ENCODE peak calls at places on chromosome 14, in six cellular contexts. R is activated gamma-delta T cell treated with Interleukin-2 at 50 U/mL for 16 hours, I is AG08395, M is caudate nucleus, B is PC-3, H is aorta. O is an unnamed sample.

GRCh38 chr14:53596845-53597525 is 359.6 kb downstream of the BMP4 start:
- DNase-seq in R (no peak), I (no peak), M (no peak), B (peak; percentile 65), H (no peak), O (no peak)

GRCh38 chr14:101583006-101583708 is 21.9 kb downstream of the DIO3 start:
- DNase-seq in R (no peak), I (no peak), M (no peak), B (no peak), H (no peak), O (no peak)

GRCh38 chr14:94364964-94365363 is 23.4 kb downstream of the SERPINA1 start:
- DNase-seq in R (no peak), I (no peak), M (no peak), B (no peak), H (no peak), O (no peak)

GRCh38 chr14:49461529-49462401 is 124.4 kb downstream of the RPS29 start:
- DNase-seq in R (peak; percentile 55), I (peak; percentile 41), M (no peak), B (peak; percentile 92), H (no peak), O (peak; percentile 70)

GRCh38 chr14:65249471-65250161 is 147.3 kb upstream of the MAX start:
- DNase-seq in R (no peak), I (no peak), M (no peak), B (no peak), H (no peak), O (no peak)

GRCh38 chr14:34324363-34324795 is 137.7 kb downstream of the SPTSSA start:
- DNase-seq in R (peak; percentile 6), I (peak; percentile 45), M (no peak), B (peak; percentile 67), H (no peak), O (peak; percentile 14)

GRCh38 chr14:81981311-81981675 is 447.6 kb upstream of the SEL1L start:
- DNase-seq in R (no peak), I (no peak), M (no peak), B (no peak), H (no peak), O (no peak)

GRCh38 chr14:76955575-76956252 is 72.8 kb downstream of the IRF2BPL start:
- DNase-seq in R (peak; percentile 53), I (peak; percentile 51), M (no peak), B (peak; percentile 75), H (no peak), O (peak; percentile 33)

GRCh38 chr14:104383088-104383805 is 196.3 kb upstream of the C14orf180 start:
- DNase-seq in R (no peak), I (no peak), M (no peak), B (no peak), H (peak; percentile 40), O (no peak)

GRCh38 chr14:77620222-77620865 is 3.9 kb upstream of the SPTLC2 start:
- DNase-seq in R (no peak), I (no peak), M (no peak), B (no peak), H (no peak), O (no peak)

GRCh38 chr14:70884595-70885342 is 22.5 kb upstream of the PCNX1 start:
- DNase-seq in R (no peak), I (no peak), M (no peak), B (no peak), H (no peak), O (no peak)

GRCh38 chr14:88825503-88825902 is 1.1 kb downstream of the TTC8 start:
- DNase-seq in R (no peak), I (no peak), M (no peak), B (no peak), H (no peak), O (no peak)

GRCh38 chr14:88163731-88164255 is 158.9 kb downstream of the GPR65 start:
- DNase-seq in R (no peak), I (no peak), M (no peak), B (no peak), H (no peak), O (no peak)

GRCh38 chr14:105498430-105499255 is 7.6 kb downstream of the TEDC1 start:
- DNase-seq in R (no peak), I (no peak), M (peak; percentile 65), B (no peak), H (peak; percentile 75), O (no peak)

GRCh38 chr14:54676822-54677708 is 110.1 kb downstream of the SAMD4A start:
- DNase-seq in R (no peak), I (peak; percentile 88), M (no peak), B (peak; percentile 99), H (no peak), O (no peak)

GRCh38 chr14:22838631-22839041 is 2.3 kb downstream of the MMP14 start:
- DNase-seq in R (no peak), I (peak; percentile 64), M (no peak), B (no peak), H (peak; percentile 68), O (no peak)

GRCh38 chr14:75542585-75543091 is 20.4 kb downstream of the BATF start:
- DNase-seq in R (peak; percentile 51), I (peak; percentile 32), M (no peak), B (no peak), H (peak; percentile 79), O (peak; percentile 67)

GRCh38 chr14:76876076-76876475 is 49.9 kb downstream of the LRRC74A start:
- DNase-seq in R (peak; percentile 44), I (peak; percentile 88), M (peak; percentile 53), B (peak; percentile 87), H (peak; percentile 81), O (peak; percentile 42)

GRCh38 chr14:89012272-89013097 is 188.0 kb downstream of the TTC8 start:
- DNase-seq in R (no peak), I (no peak), M (no peak), B (no peak), H (no peak), O (no peak)

GRCh38 chr14:56118611-56119181 is 485 bp downstream of the PELI2 start:
- DNase-seq in R (peak; percentile 19), I (peak; percentile 21), M (no peak), B (no peak), H (peak; percentile 86), O (no peak)

GRCh38 chr14:104938436-104938835 is 13.8 kb downstream of the PLD4 start:
- DNase-seq in R (no peak), I (no peak), M (no peak), B (no peak), H (no peak), O (no peak)

GRCh38 chr14:85573406-85573805 is 43.5 kb downstream of the FLRT2 start:
- DNase-seq in R (no peak), I (no peak), M (no peak), B (no peak), H (no peak), O (no peak)

GRCh38 chr14:53501361-53502320 is 348.5 kb upstream of the DDHD1 start:
- DNase-seq in R (no peak), I (peak; percentile 34), M (no peak), B (no peak), H (no peak), O (no peak)

GRCh38 chr14:96136361-96136760 is 68.3 kb upstream of the BDKRB2 start:
- DNase-seq in R (no peak), I (peak; percentile 47), M (no peak), B (peak; percentile 22), H (no peak), O (no peak)

GRCh38 chr14:60163741-60164140 is 1.5 kb downstream of the DHRS7 start:
- DNase-seq in R (no peak), I (no peak), M (no peak), B (no peak), H (no peak), O (no peak)

GRCh38 chr14:55000381-55000780 is 26.5 kb downstream of the WDHD1 start:
- DNase-seq in R (no peak), I (no peak), M (no peak), B (no peak), H (no peak), O (no peak)

GRCh38 chr14:102629700-102630365 is 37.4 kb downstream of the RCOR1 start:
- DNase-seq in R (no peak), I (no peak), M (no peak), B (no peak), H (peak; percentile 20), O (no peak)

GRCh38 chr14:105899071-105899641 is 372.8 kb downstream of the TMEM121 start:
- DNase-seq in R (no peak), I (no peak), M (no peak), B (no peak), H (peak; percentile 54), O (no peak)

GRCh38 chr14:93183596-93184317 is 940 bp downstream of the MOAP1 start:
- DNase-seq in R (no peak), I (no peak), M (no peak), B (no peak), H (no peak), O (no peak)

GRCh38 chr14:69879175-69880047 is at the start of gene SMOC1:
- DNase-seq in R (no peak), I (no peak), M (no peak), B (no peak), H (peak; percentile 83), O (no peak)

GRCh38 chr14:57221931-57222330 is 46.8 kb downstream of the EXOC5 start:
- DNase-seq in R (no peak), I (no peak), M (no peak), B (no peak), H (no peak), O (no peak)

GRCh38 chr14:23177181-23177580 is 6.3 kb downstream of the SLC7A8 start:
- DNase-seq in R (no peak), I (no peak), M (no peak), B (peak; percentile 15), H (no peak), O (no peak)

GRCh38 chr14:103209054-103209453 is 85.8 kb downstream of the TNFAIP2 start:
- DNase-seq in R (no peak), I (peak; percentile 36), M (no peak), B (no peak), H (no peak), O (no peak)

GRCh38 chr14:104660597-104660996 is 28.8 kb upstream of the INF2 start:
- DNase-seq in R (no peak), I (no peak), M (no peak), B (no peak), H (peak; percentile 71), O (no peak)

GRCh38 chr14:65281991-65282908 is 130.3 kb upstream of the FUT8 start:
- DNase-seq in R (no peak), I (peak; percentile 90), M (peak; percentile 29), B (no peak), H (no peak), O (peak; percentile 28)

GRCh38 chr14:77641534-77642341 is 25.3 kb upstream of the SPTLC2 start:
- DNase-seq in R (peak; percentile 64), I (peak; percentile 81), M (no peak), B (peak; percentile 39), H (peak; percentile 93), O (peak; percentile 65)

GRCh38 chr14:26839481-26839880 is 241.6 kb upstream of the NOVA1 start:
- DNase-seq in R (no peak), I (no peak), M (no peak), B (peak; percentile 41), H (no peak), O (no peak)